ENCODE peak calls at places on chromosome X, in nine cellular contexts. B is A673, X is heart right ventricle, N is adrenal gland, U is body of pancreas, Z is right lobe of liver, R is ovary, J is lower leg skin, S is stomach. M is an unnamed sample.

GRCh38 chrX:22165732-22166457 is 106.8 kb upstream of the CBLL2 start:
- DNase-seq in B (peak; percentile 24), X (no peak), N (no peak), U (no peak), Z (no peak), R (no peak), J (no peak), S (no peak), M (peak; percentile 4)

GRCh38 chrX:121179972-121180371 is 132.6 kb downstream of the GLUD2 start:
- DNase-seq in B (peak; percentile 42), X (no peak), N (no peak), U (peak; percentile 12), Z (no peak), R (no peak), J (no peak), S (no peak), M (no peak)

GRCh38 chrX:71622347-71623104 is 4.2 kb upstream of the CXCR3 start:
- DNase-seq in B (peak; percentile 5), X (peak; percentile 78), N (peak; percentile 78), U (peak; percentile 83), Z (peak; percentile 59), R (peak; percentile 79), J (peak; percentile 39), S (peak; percentile 79), M (peak; percentile 21)

GRCh38 chrX:106931831-106932491 is 11.8 kb downstream of the CLDN2 start:
- DNase-seq in B (no peak), X (no peak), N (no peak), U (no peak), Z (no peak), R (no peak), J (no peak), S (no peak), M (no peak)

GRCh38 chrX:68186552-68187262 is 246.6 kb downstream of the OPHN1 start:
- DNase-seq in B (no peak), X (no peak), N (no peak), U (no peak), Z (no peak), R (no peak), J (no peak), S (no peak), M (no peak)

GRCh38 chrX:119574394-119575266 is at the start of gene UBE2A:
- DNase-seq in B (peak; percentile 93), X (peak; percentile 90), N (peak; percentile 91), U (peak; percentile 90), Z (peak; percentile 91), R (peak; percentile 87), J (peak; percentile 79), S (peak; percentile 90), M (peak; percentile 63)

GRCh38 chrX:452598-452997 is 65.9 kb upstream of the PPP2R3B start:
- DNase-seq in B (no peak), X (no peak), N (no peak), U (no peak), Z (no peak), R (no peak), J (no peak), S (no peak), M (no peak)

GRCh38 chrX:131792356-131792749 is 230.7 kb upstream of the STK26 start:
- DNase-seq in B (peak; percentile 90), X (peak; percentile 20), N (peak; percentile 93), U (peak; percentile 95), Z (no peak), R (peak; percentile 91), J (no peak), S (peak; percentile 93), M (no peak)

GRCh38 chrX:147635186-147635585 is 276.5 kb upstream of the FMR1 start:
- DNase-seq in B (no peak), X (no peak), N (no peak), U (no peak), Z (no peak), R (no peak), J (no peak), S (no peak), M (no peak)

GRCh38 chrX:47384502-47384901 is 14.1 kb downstream of the ZNF157 start:
- DNase-seq in B (peak; percentile 66), X (peak; percentile 10), N (peak; percentile 59), U (peak; percentile 72), Z (peak; percentile 60), R (peak; percentile 49), J (peak; percentile 39), S (peak; percentile 76), M (no peak)

GRCh38 chrX:119235872-119236598 is at the start of gene PGRMC1:
- DNase-seq in B (peak; percentile 82), X (peak; percentile 84), N (peak; percentile 81), U (peak; percentile 85), Z (peak; percentile 84), R (peak; percentile 78), J (peak; percentile 73), S (peak; percentile 82), M (no peak)

GRCh38 chrX:9897761-9898161 is 69.4 kb upstream of the CLDN34 start:
- DNase-seq in B (no peak), X (no peak), N (no peak), U (no peak), Z (no peak), R (no peak), J (no peak), S (peak; percentile 5), M (peak; percentile 88)

GRCh38 chrX:42127563-42127962 is 204.2 kb upstream of the CASK start:
- DNase-seq in B (peak; percentile 1), X (no peak), N (no peak), U (no peak), Z (no peak), R (no peak), J (no peak), S (no peak), M (no peak)

GRCh38 chrX:41824551-41824950 is 98.8 kb downstream of the CASK start:
- DNase-seq in B (no peak), X (no peak), N (peak; percentile 17), U (no peak), Z (no peak), R (no peak), J (no peak), S (no peak), M (no peak)

GRCh38 chrX:88613338-88613737 is 133.7 kb upstream of the CPXCR1 start:
- DNase-seq in B (peak; percentile 12), X (no peak), N (no peak), U (no peak), Z (no peak), R (no peak), J (no peak), S (no peak), M (no peak)

GRCh38 chrX:149630681-149631292 is 805 bp downstream of the TMEM185A start:
- DNase-seq in B (peak; percentile 13), X (no peak), N (peak; percentile 38), U (no peak), Z (no peak), R (no peak), J (no peak), S (no peak), M (no peak)

GRCh38 chrX:15998350-15998749 is 125.0 kb upstream of the GRPR start:
- DNase-seq in B (no peak), X (no peak), N (no peak), U (no peak), Z (no peak), R (no peak), J (no peak), S (no peak), M (no peak)

GRCh38 chrX:10199212-10199611 is 42.4 kb downstream of the CLCN4 start:
- DNase-seq in B (peak; percentile 12), X (no peak), N (peak; percentile 52), U (no peak), Z (no peak), R (no peak), J (peak; percentile 23), S (no peak), M (no peak)

GRCh38 chrX:10415704-10416001 is 204.7 kb downstream of the MID1 start:
- DNase-seq in B (no peak), X (no peak), N (no peak), U (no peak), Z (no peak), R (no peak), J (no peak), S (no peak), M (no peak)

GRCh38 chrX:30027636-30028035 is 187.7 kb upstream of the MAGEB2 start:
- DNase-seq in B (no peak), X (no peak), N (no peak), U (no peak), Z (no peak), R (no peak), J (no peak), S (no peak), M (no peak)
- TF ChIP-seq CTCF in B (no peak), X (no peak), N (no peak), U (no peak), Z (no peak), R (no peak), J (no peak), S (no peak), M (no peak)

DNA sequence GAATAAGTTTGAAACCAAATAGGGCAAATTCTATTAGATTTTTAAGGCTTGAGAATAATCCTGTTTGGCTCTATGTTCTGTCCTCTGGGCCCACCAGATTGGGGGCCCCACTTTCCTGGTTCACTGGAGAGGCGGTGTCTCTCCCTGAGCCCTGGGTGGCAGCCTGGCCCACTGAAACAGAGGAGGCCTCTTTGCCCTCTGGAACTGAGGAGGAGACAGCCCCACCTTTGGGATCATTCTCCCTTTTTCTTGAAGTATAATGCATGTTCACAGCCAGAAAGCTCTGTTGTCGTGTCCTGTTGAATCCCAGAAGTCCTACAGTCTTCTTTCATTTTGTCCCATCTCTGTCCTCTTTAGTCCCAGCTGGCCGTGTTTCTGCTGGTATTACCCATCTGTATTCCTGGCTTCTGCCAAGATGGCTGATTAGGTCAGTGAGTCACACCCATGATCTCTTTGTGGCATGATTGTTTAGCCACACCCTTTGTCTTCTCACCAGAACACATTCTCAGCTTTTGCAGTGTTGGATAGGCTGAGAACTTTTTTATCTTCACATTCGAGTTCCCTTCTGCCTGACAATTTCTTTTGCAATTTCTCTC is 8.1 kb upstream of the TBC1D25 start:
- DNase-seq in B (no peak), X (no peak), N (peak; percentile 64), U (peak; percentile 27), Z (no peak), R (no peak), J (peak; percentile 31), S (no peak), M (no peak)
- H3K4me3 ChIP-seq in B (no peak overlapping the region), X (no peak overlapping the region), N (no peak overlapping the region), U (no peak overlapping the region), Z (no peak overlapping the region), R (no peak overlapping the region), J (no peak overlapping the region), S (no peak overlapping the region), M (no peak overlapping the region)

DNA sequence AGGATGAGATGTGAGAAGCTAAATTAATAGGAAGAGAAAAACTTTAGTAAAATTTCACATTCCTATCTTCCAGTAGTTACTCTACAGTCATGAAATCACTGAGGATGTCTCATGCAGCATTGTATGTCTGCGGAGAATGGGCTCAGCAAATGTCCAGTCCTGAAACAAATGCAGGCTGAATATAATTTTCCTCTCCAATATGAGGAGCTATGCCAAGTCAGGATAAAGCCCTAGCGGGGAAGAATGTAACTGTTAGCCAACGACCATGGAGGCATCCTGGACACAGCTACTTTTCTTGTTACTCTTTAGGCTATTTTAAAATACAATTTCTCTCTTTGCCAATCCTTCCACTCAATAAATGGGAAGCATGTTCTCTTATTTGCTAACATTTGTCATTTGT is 127.7 kb downstream of the PRKX start:
- DNase-seq in B (no peak), X (no peak), N (no peak), U (no peak), Z (no peak), R (no peak), J (no peak), S (no peak), M (no peak)
- TF ChIP-seq CTCF in B (no peak), X (no peak), N (no peak), U (no peak), Z (no peak), R (no peak), J (no peak), S (no peak), M (no peak)

GRCh38 chrX:153921511-153922285 is 4.4 kb downstream of the ARHGAP4 start:
- DNase-seq in B (no peak), X (no peak), N (no peak), U (no peak), Z (no peak), R (peak; percentile 41), J (no peak), S (no peak), M (no peak)
- H3K4me3 ChIP-seq in B (no peak overlapping the region), X (no peak overlapping the region), N (no peak overlapping the region), U (no peak overlapping the region), Z (no peak overlapping the region), R (no peak overlapping the region), J (no peak overlapping the region), S (no peak overlapping the region), M (no peak overlapping the region)

M was measured in AG04449.